ENCODE peak calls at places on chromosomes 3 and 15, in ten cellular contexts. H is astrocyte of the spinal cord; M is GM12891; D is activated naive CD4-positive, alpha-beta T cell; Q is activated gamma-delta T cell treated with Interleukin-2 at 50 U/mL for 16 hours; W is retinal pigment epithelial cell; I is NCI-H1694; J is erythroblast; X is head of caudate nucleus; R is globus pallidus. K is an unnamed sample.
A peak's percentile ranks its signal among the peaks of the same experiment; 100 is the strongest.

GRCh38 chr15:31442203-31443090 is 115.8 kb downstream of the KLF13 start:
- DNase-seq in H (peak; percentile 84), M (no peak), D (no peak), Q (no peak), W (peak; percentile 33), I (peak; percentile 16), J (peak; percentile 24), X (no peak), R (no peak), K (no peak)

GRCh38 chr3:129015388-129016105 is 14.4 kb downstream of the EFCC1 start:
- DNase-seq in H (no peak), M (no peak), D (peak; percentile 52), Q (peak; percentile 58), W (no peak), I (no peak), J (peak; percentile 69), X (no peak), R (no peak), K (no peak)

GRCh38 chr3:11084098-11084497 is 70.2 kb upstream of the HRH1 start:
- DNase-seq in H (no peak), M (no peak), D (no peak), Q (no peak), W (no peak), I (no peak), J (no peak), X (no peak), R (no peak), K (no peak)

GRCh38 chr15:25508369-25509002 is 69.7 kb upstream of the UBE3A start:
- DNase-seq in H (peak; percentile 61), M (no peak), D (no peak), Q (no peak), W (no peak), I (no peak), J (peak; percentile 29), X (no peak), R (peak; percentile 38), K (no peak)

GRCh38 chr3:37952564-37952963 is 38.0 kb upstream of the VILL start:
- DNase-seq in H (peak; percentile 38), M (no peak), D (no peak), Q (no peak), W (no peak), I (no peak), J (no peak), X (no peak), R (no peak), K (no peak)

GRCh38 chr3:139124197-139124596 is 79.5 kb upstream of the PRR23C start:
- DNase-seq in H (no peak), M (no peak), D (no peak), Q (no peak), W (no peak), I (no peak), J (no peak), X (no peak), R (no peak), K (no peak)

GRCh38 chr3:137172703-137173102 is 214.9 kb downstream of the IL20RB start:
- DNase-seq in H (no peak), M (no peak), D (no peak), Q (no peak), W (no peak), I (peak; percentile 86), J (no peak), X (no peak), R (no peak), K (peak; percentile 83)

GRCh38 chr3:184229424-184230080 is at the start of gene VWA5B2:
- DNase-seq in H (peak; percentile 18), M (peak; percentile 96), D (peak; percentile 68), Q (peak; percentile 73), W (no peak), I (peak; percentile 55), J (peak; percentile 75), X (peak; percentile 26), R (no peak), K (peak; percentile 81)

GRCh38 chr3:43161684-43162512 is 56.0 kb upstream of the POMGNT2 start:
- DNase-seq in H (peak; percentile 72), M (no peak), D (no peak), Q (no peak), W (peak; percentile 55), I (no peak), J (peak; percentile 16), X (no peak), R (peak; percentile 28), K (no peak)

GRCh38 chr3:142028174-142028833 is 121.0 kb downstream of the TFDP2 start:
- DNase-seq in H (peak; percentile 90), M (peak; percentile 29), D (no peak), Q (no peak), W (peak; percentile 78), I (no peak), J (peak; percentile 90), X (no peak), R (peak; percentile 24), K (peak; percentile 67)

GRCh38 chr15:91445701-91446100 is 345.6 kb downstream of the SV2B start:
- DNase-seq in H (peak; percentile 20), M (no peak), D (no peak), Q (no peak), W (no peak), I (no peak), J (no peak), X (no peak), R (no peak), K (no peak)

GRCh38 chr3:50274371-50275104 is 4.3 kb upstream of the LSMEM2 start:
- DNase-seq in H (peak; percentile 49), M (peak; percentile 71), D (peak; percentile 44), Q (peak; percentile 57), W (no peak), I (peak; percentile 10), J (peak; percentile 91), X (peak; percentile 68), R (no peak), K (no peak)

GRCh38 chr3:133838296-133838789 is 32.7 kb downstream of the SRPRB start:
- DNase-seq in H (no peak), M (no peak), D (no peak), Q (no peak), W (no peak), I (no peak), J (no peak), X (no peak), R (no peak), K (no peak)

GRCh38 chr3:64067510-64068346 is 44.4 kb upstream of the PSMD6 start:
- DNase-seq in H (no peak), M (no peak), D (no peak), Q (no peak), W (no peak), I (peak; percentile 63), J (no peak), X (no peak), R (no peak), K (peak; percentile 24)

GRCh38 chr3:77529522-77529921 is 489.6 kb downstream of the ROBO2 start:
- DNase-seq in H (no peak), M (no peak), D (no peak), Q (no peak), W (no peak), I (no peak), J (no peak), X (no peak), R (no peak), K (no peak)